ENCODE peak calls at places on chromosome 22, in eight cellular contexts. P is DMS79; V is esophagus muscularis mucosa; R is AG09319; H is EH; F is stimulated activated CD8-positive, alpha-beta memory T cell treated with anti-CD3 and anti-CD28 coated beads, Interleukin-7, amount 100 ng/mL, for 48 hours; T is retinal pigment epithelial cell; W is HEK293T. I is an unnamed sample.

GRCh38 chr22:44964722-44965078 is 45.1 kb downstream of the PHF21B start:
- DNase-seq in H (no peak), T (no peak), R (no peak), F (no peak), W (no peak), V (no peak), P (no peak), I (no peak)

GRCh38 chr22:20296598-20296997 is 23.3 kb downstream of the DGCR6L start:
- DNase-seq in P (no peak), R (no peak), H (peak; percentile 26), T (no peak), F (no peak), V (no peak), W (no peak), I (no peak)

GRCh38 chr22:22520020-22520656 is at the start of gene ZNF280A:
- DNase-seq in V (no peak), P (no peak), R (no peak), T (no peak), W (peak; percentile 28), F (no peak), H (no peak), I (no peak)

GRCh38 chr22:43681724-43682360 is 130.3 kb downstream of the EFCAB6 start:
- DNase-seq in P (no peak), T (no peak), V (peak; percentile 84), H (no peak), F (no peak), R (no peak), W (no peak), I (no peak)

GRCh38 chr22:38043151-38044039 is 13.8 kb upstream of the PICK1 start:
- DNase-seq in W (no peak), F (no peak), P (no peak), T (no peak), H (no peak), R (no peak), V (no peak), I (no peak)

GRCh38 chr22:48738204-48738980 is 1089.3 kb downstream of the BRD1 start:
- DNase-seq in R (no peak), H (no peak), W (no peak), V (no peak), F (no peak), T (no peak), P (no peak), I (no peak)

GRCh38 chr22:37331811-37332536 is 49.7 kb downstream of the CYTH4 start:
- DNase-seq in R (no peak), V (no peak), T (no peak), P (no peak), H (no peak), F (no peak), W (no peak), I (no peak)

GRCh38 chr22:24434472-24435322 is 7.3 kb downstream of the ADORA2A start:
- DNase-seq in F (peak; percentile 77), H (no peak), T (no peak), R (no peak), V (no peak), W (no peak), P (no peak), I (no peak)

GRCh38 chr22:28873183-28873964 is 10.0 kb upstream of the ZNRF3 start:
- DNase-seq in P (no peak), H (no peak), W (no peak), R (no peak), T (no peak), V (no peak), F (no peak), I (no peak)

GRCh38 chr22:45758603-45759002 is 87.0 kb downstream of the ATXN10 start:
- DNase-seq in H (peak; percentile 79), W (peak; percentile 20), R (no peak), P (no peak), T (no peak), F (no peak), V (no peak), I (no peak)

GRCh38 chr22:38191115-38191514 is 9.5 kb upstream of the PLA2G6 start:
- DNase-seq in T (no peak), F (no peak), H (no peak), W (no peak), V (no peak), P (no peak), R (no peak), I (no peak)

GRCh38 chr22:31085493-31085824 is 4.3 kb downstream of the SMTN start:
- DNase-seq in H (peak; percentile 25), T (no peak), F (no peak), P (no peak), W (no peak), V (no peak), R (no peak), I (no peak)

GRCh38 chr22:42353883-42354727 is 78.1 kb downstream of the NFAM1 start:
- DNase-seq in P (no peak), H (peak; percentile 74), T (no peak), R (peak; percentile 36), W (no peak), V (no peak), F (no peak), I (no peak)